ENCODE peak calls at places on chromosomes 1 and 21, in eight cellular contexts. R is astrocyte of the spinal cord, A is Calu3, W is tibial nerve, P is progenitor cell of endocrine pancreas, L is CD14-positive monocyte, Z is bronchial epithelial cell, C is left ventricle myocardium inferior. J is an unnamed sample.

GRCh38 chr1:203691454-203691853 is 64.8 kb downstream of the ATP2B4 start:
- DNase-seq in C (no peak), Z (no peak), P (no peak), A (no peak), L (no peak), R (no peak), W (no peak), J (no peak)

GRCh38 chr1:66693856-66694255 is 58.4 kb upstream of the DYNLT5 start:
- DNase-seq in R (no peak), L (no peak), C (no peak), W (no peak), P (no peak), Z (no peak), A (no peak), J (no peak)

GRCh38 chr1:42260376-42261078 is 74.5 kb downstream of the FOXJ3 start:
- DNase-seq in P (no peak), L (no peak), W (no peak), C (no peak), Z (no peak), A (no peak), R (no peak), J (no peak)

GRCh38 chr1:44714944-44715571 is 15.9 kb downstream of the RNU5D-1 start:
- DNase-seq in W (peak; percentile 71), A (peak; percentile 76), L (peak; percentile 76), Z (peak; percentile 76), R (peak; percentile 69), C (peak; percentile 29), P (peak; percentile 47), J (peak; percentile 77)

GRCh38 chr21:28538987-28539622 is 453.6 kb downstream of the LTN1 start:
- DNase-seq in C (no peak), W (no peak), P (no peak), Z (peak; percentile 68), L (no peak), A (no peak), R (peak; percentile 89), J (peak; percentile 37)

GRCh38 chr1:241972703-241973375 is 15.3 kb downstream of the BECN2 start:
- DNase-seq in A (no peak), W (no peak), L (no peak), C (no peak), P (peak; percentile 15), Z (no peak), R (peak; percentile 59), J (no peak)

GRCh38 chr21:41366522-41367151 is 4.8 kb downstream of the MX2 start:
- DNase-seq in Z (peak; percentile 88), L (peak; percentile 98), R (peak; percentile 47), P (no peak), C (no peak), W (no peak), A (peak; percentile 76), J (peak; percentile 89)

GRCh38 chr1:39102537-39103320 is 76.6 kb downstream of the NDUFS5 start:
- DNase-seq in A (peak; percentile 41), L (peak; percentile 53), C (no peak), R (peak; percentile 84), Z (peak; percentile 70), P (no peak), W (no peak), J (peak; percentile 82)

GRCh38 chr1:31441970-31442647 is 29.1 kb downstream of the SERINC2 start:
- DNase-seq in W (no peak), A (no peak), P (no peak), C (no peak), Z (no peak), R (no peak), L (no peak), J (no peak)

GRCh38 chr1:1788136-1788535 is 9.9 kb upstream of the NADK start:
- DNase-seq in W (no peak), Z (no peak), A (no peak), R (no peak), C (no peak), L (no peak), P (no peak), J (no peak)

GRCh38 chr1:113856011-113856410 is 15.5 kb downstream of the PTPN22 start:
- DNase-seq in Z (no peak), L (no peak), A (no peak), P (no peak), R (no peak), C (no peak), W (no peak), J (no peak)

GRCh38 chr1:172530000-172530399 is 3.0 kb upstream of the SUCO start:
- DNase-seq in R (no peak), A (no peak), W (no peak), L (no peak), Z (no peak), P (no peak), C (no peak), J (no peak)

GRCh38 chr1:94120983-94121382 is at the start of gene ABCA4:
- DNase-seq in W (no peak), L (no peak), P (no peak), R (no peak), A (no peak), C (no peak), Z (no peak), J (no peak)

GRCh38 chr1:236144446-236145150 is 2.3 kb downstream of the GPR137B start:
- DNase-seq in L (no peak), R (no peak), A (no peak), P (no peak), W (no peak), Z (no peak), C (no peak), J (no peak)

GRCh38 chr1:151714820-151715725 is 1.5 kb downstream of the CELF3 start:
- DNase-seq in A (no peak), Z (no peak), L (no peak), C (no peak), R (no peak), P (no peak), W (no peak), J (no peak)

GRCh38 chr21:35861656-35862055 is 198.7 kb downstream of the SETD4 start:
- DNase-seq in L (no peak), Z (no peak), R (no peak), A (no peak), W (no peak), C (no peak), P (no peak), J (no peak)

GRCh38 chr1:17307329-17307728 is 668 bp upstream of the PADI4 start:
- DNase-seq in Z (no peak), R (no peak), W (no peak), A (no peak), L (no peak), P (no peak), C (no peak), J (no peak)

GRCh38 chr1:23801338-23801748 is 789 bp upstream of the GALE start:
- DNase-seq in L (no peak), Z (no peak), P (no peak), R (no peak), W (no peak), C (no peak), A (no peak), J (peak; percentile 39)

GRCh38 chr1:220810179-220810653 is 23.5 kb downstream of the MTARC1 start:
- DNase-seq in R (peak; percentile 64), Z (peak; percentile 60), P (peak; percentile 30), W (peak; percentile 81), L (peak; percentile 72), C (peak; percentile 79), A (peak; percentile 46), J (peak; percentile 91)

GRCh38 chr1:18895317-18895716 is 7.0 kb downstream of the ALDH4A1 start:
- DNase-seq in C (no peak), A (no peak), P (no peak), L (no peak), W (no peak), R (no peak), Z (no peak), J (no peak)
- TF ChIP-seq CTCF in C (no peak), A (no peak), P (no peak), L (no peak), W (no peak), R (no peak), Z (no peak), J (no peak)

DNA sequence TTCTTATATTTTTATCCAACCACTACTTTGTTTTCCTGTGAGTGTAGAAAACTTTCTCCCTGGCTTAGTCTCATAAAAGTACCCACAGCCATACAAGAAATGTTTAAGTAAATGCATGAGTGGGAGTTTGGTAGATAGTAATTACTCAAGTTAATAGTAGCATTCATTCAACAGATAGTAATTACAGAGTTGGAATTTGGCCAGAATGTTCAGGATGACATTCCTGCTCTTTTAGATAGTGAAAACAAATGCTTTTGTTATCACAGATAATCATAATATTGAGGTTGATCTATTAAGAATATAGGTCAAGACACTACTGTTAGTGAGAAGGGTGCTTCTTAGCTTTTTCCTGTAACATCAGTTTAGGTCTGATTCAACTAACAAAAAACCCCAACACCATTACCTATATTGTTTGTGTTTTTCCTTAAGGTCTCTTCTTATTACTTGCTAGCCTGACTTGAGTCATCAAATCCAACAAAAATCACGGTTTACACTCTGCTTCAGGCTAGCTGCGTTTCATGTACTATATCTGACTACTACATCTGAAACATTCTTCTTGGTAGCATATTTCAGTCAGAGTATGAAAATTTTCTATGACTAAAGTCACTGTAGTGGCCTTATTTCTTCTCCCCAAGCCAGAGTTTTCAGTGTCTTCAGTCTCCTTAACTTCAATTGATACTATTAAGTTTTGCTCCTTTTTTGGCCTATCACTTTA is 163.7 kb downstream of the HS2ST1 start:
- DNase-seq in W (no peak), R (no peak), P (no peak), C (no peak), L (no peak), A (no peak), Z (no peak), J (no peak)
- TF ChIP-seq CTCF in W (no peak), R (no peak), P (no peak), C (no peak), L (no peak), A (no peak), Z (no peak), J (no peak)

GRCh38 chr1:227260433-227260832 is 57.9 kb downstream of the CDC42BPA start:
- DNase-seq in R (no peak), L (no peak), W (no peak), A (no peak), Z (no peak), P (no peak), C (no peak), J (no peak)

GRCh38 chr1:227261501-227261900 is 56.8 kb downstream of the CDC42BPA start:
- DNase-seq in R (no peak), W (no peak), C (no peak), A (no peak), L (no peak), P (no peak), Z (no peak), J (no peak)

GRCh38 chr1:227253065-227253464 is 65.2 kb downstream of the CDC42BPA start:
- DNase-seq in P (no peak), R (no peak), C (no peak), A (no peak), Z (no peak), W (no peak), L (no peak), J (no peak)

GRCh38 chr1:227255086-227255732 is 63.1 kb downstream of the CDC42BPA start:
- DNase-seq in R (no peak), Z (no peak), W (no peak), A (no peak), L (no peak), P (no peak), C (no peak), J (no peak)

GRCh38 chr1:227257964-227258363 is 60.3 kb downstream of the CDC42BPA start:
- DNase-seq in A (no peak), Z (no peak), P (no peak), C (no peak), R (no peak), L (no peak), W (no peak), J (no peak)
- TF ChIP-seq CTCF in A (no peak), Z (no peak), P (no peak), C (no peak), R (peak; percentile 4), L (no peak), W (no peak), J (no peak)

GRCh38 chr1:50080904-50081586 is 27.7 kb upstream of the ELAVL4 start:
- DNase-seq in R (peak; percentile 1), Z (peak; percentile 10), L (no peak), P (no peak), C (no peak), W (no peak), A (peak; percentile 49), J (peak; percentile 51)
- TF ChIP-seq CTCF in R (peak; percentile 28), Z (peak; percentile 21), L (no peak), P (peak; percentile 36), C (peak; percentile 57), W (peak; percentile 9), A (peak; percentile 34), J (peak; percentile 31)